ENCODE peak calls at places on chromosomes 5 and 9, in nine cellular contexts. R, T, N, L, Y, Z, B, I and M are unnamed samples.

GRCh38 chr5:127906562-127907204 is 176.9 kb upstream of the SLC12A2 start:
- DNase-seq in I (no peak), T (no peak), L (no peak), Y (no peak), Z (no peak), B (no peak), R (no peak), N (no peak), M (no peak)

GRCh38 chr5:174227228-174227627 is 181.7 kb downstream of the NSG2 start:
- DNase-seq in L (no peak), T (no peak), R (no peak), I (no peak), B (no peak), Z (no peak), Y (no peak), N (no peak), M (no peak)

GRCh38 chr5:179839328-179840256 is 18.9 kb downstream of the SQSTM1 start:
- DNase-seq in I (peak), Y (peak), N (no peak), Z (peak), B (no peak), T (no peak), L (no peak), R (peak), M (no peak)

GRCh38 chr5:178331491-178331981 is 98.9 kb upstream of the PHYKPL start:
- DNase-seq in Y (peak), B (no peak), Z (no peak), T (no peak), N (no peak), L (no peak), I (peak), R (peak), M (no peak)

GRCh38 chr5:64655596-64655995 is 34.7 kb upstream of the SHISAL2B start:
- DNase-seq in N (no peak), Y (no peak), I (no peak), R (no peak), Z (no peak), L (no peak), B (no peak), T (no peak), M (no peak)

GRCh38 chr5:57456531-57457135 is 26.0 kb downstream of the ACTBL2 start:
- DNase-seq in L (no peak), R (no peak), B (no peak), T (no peak), Y (no peak), N (no peak), I (no peak), Z (no peak), M (no peak)

GRCh38 chr5:119418782-119419101 is 33.6 kb upstream of the HSD17B4 start:
- DNase-seq in B (no peak), L (no peak), N (peak), I (no peak), T (no peak), R (no peak), Y (no peak), Z (no peak), M (no peak)

GRCh38 chr5:179731791-179732411 is 721 bp upstream of the MAML1 start:
- DNase-seq in B (no peak), I (peak), N (no peak), R (peak), Z (peak), T (peak), L (no peak), Y (peak), M (no peak)

GRCh38 chr9:16626577-16627130 is 243.8 kb downstream of the BNC2 start:
- DNase-seq in R (no peak), Y (no peak), Z (peak), I (peak), T (peak), L (peak), B (peak), N (peak), M (peak)

GRCh38 chr5:133818031-133818431 is 150.4 kb downstream of the C5orf15 start:
- DNase-seq in N (no peak), Y (peak), L (peak), T (peak), I (peak), B (peak), R (peak), Z (no peak), M (peak)

GRCh38 chr9:17688834-17689233 is 110.0 kb downstream of the SH3GL2 start:
- DNase-seq in Y (no peak), Z (no peak), L (no peak), R (no peak), T (no peak), I (no peak), N (no peak), B (no peak), M (no peak)

GRCh38 chr9:9299134-9299533 is 1313.7 kb downstream of the PTPRD start:
- DNase-seq in N (peak), B (no peak), I (no peak), R (no peak), T (no peak), Y (no peak), Z (no peak), L (no peak), M (no peak)

GRCh38 chr5:76693141-76693540 is 22.8 kb upstream of the F2R start:
- DNase-seq in L (no peak), B (no peak), Z (no peak), T (no peak), R (no peak), N (no peak), I (no peak), Y (no peak), M (no peak)

GRCh38 chr5:156707750-156708149 is 142.3 kb upstream of the PPP1R2B start:
- DNase-seq in R (no peak), T (no peak), I (no peak), Z (no peak), B (no peak), N (no peak), Y (no peak), L (no peak), M (no peak)

GRCh38 chr5:33565304-33565703 is 124.5 kb downstream of the TARS1 start:
- DNase-seq in N (no peak), T (no peak), Z (no peak), I (peak), B (no peak), L (no peak), R (peak), Y (peak), M (no peak)

GRCh38 chr5:173618927-173619519 is 2.6 kb upstream of the BOD1 start:
- DNase-seq in Z (peak), N (peak), B (peak), Y (no peak), R (no peak), T (peak), L (peak), I (peak), M (no peak)

GRCh38 chr9:7135735-7136134 is 378.0 kb downstream of the KDM4C start:
- DNase-seq in R (no peak), Z (no peak), L (no peak), B (no peak), T (no peak), N (no peak), Y (no peak), I (no peak), M (no peak)

GRCh38 chr5:98581416-98581999 is 192.0 kb upstream of the RGMB start:
- DNase-seq in L (peak), R (no peak), N (no peak), Z (peak), T (peak), I (peak), Y (no peak), B (no peak), M (peak)

GRCh38 chr9:136740971-136741884 is 1.5 kb downstream of the LCN10 start:
- DNase-seq in N (no peak), Y (peak), B (no peak), I (peak), R (peak), L (no peak), Z (peak), T (no peak), M (no peak)

GRCh38 chr9:93116049-93116961 is 17.7 kb downstream of the NINJ1 start:
- DNase-seq in R (peak), Z (peak), I (peak), B (no peak), N (peak), Y (peak), L (no peak), T (peak), M (no peak)

GRCh38 chr9:127035423-127035822 is 87.0 kb downstream of the ANGPTL2 start:
- DNase-seq in N (no peak), R (peak), Z (peak), L (no peak), T (no peak), Y (peak), B (peak), I (peak), M (no peak)

GRCh38 chr5:108311682-108312081 is 70.2 kb downstream of the FBXL17 start:
- DNase-seq in I (no peak), R (no peak), Y (no peak), B (no peak), N (no peak), T (no peak), Z (no peak), L (no peak), M (no peak)

GRCh38 chr9:28464817-28465216 is 891.5 kb upstream of the C9orf72 start:
- DNase-seq in B (no peak), Z (no peak), R (no peak), L (no peak), I (no peak), N (no peak), T (no peak), Y (no peak), M (no peak)

GRCh38 chr9:111366978-111367377 is 37.0 kb upstream of the OR2K2 start:
- DNase-seq in B (no peak), Z (no peak), N (no peak), Y (no peak), T (no peak), R (no peak), I (no peak), L (no peak), M (no peak)

GRCh38 chr5:137054335-137054734 is 444.8 kb downstream of the SPOCK1 start:
- DNase-seq in Z (no peak), B (no peak), N (no peak), R (no peak), T (no peak), L (no peak), Y (no peak), I (no peak), M (no peak)

GRCh38 chr9:133534346-133535284 is at the start of gene ADAMTSL2:
- DNase-seq in R (peak), N (peak), B (no peak), Z (peak), I (peak), Y (peak), L (peak), T (peak), M (no peak)

GRCh38 chr5:31113101-31113500 is 80.4 kb upstream of the CDH6 start:
- DNase-seq in T (peak), L (peak), I (peak), R (no peak), B (peak), Z (no peak), Y (no peak), N (no peak), M (peak)

GRCh38 chr5:136457390-136458094 is 92.2 kb upstream of the TRPC7 start:
- DNase-seq in Y (no peak), N (no peak), L (no peak), T (no peak), R (no peak), Z (no peak), I (no peak), B (no peak), M (no peak)

GRCh38 chr9:129382281-129383004 is 204.4 kb upstream of the IER5L start:
- DNase-seq in B (no peak), I (peak), L (no peak), Y (no peak), Z (no peak), N (no peak), T (no peak), R (no peak), M (no peak)

GRCh38 chr9:129381481-129381957 is 203.5 kb upstream of the IER5L start:
- DNase-seq in Y (no peak), L (no peak), Z (no peak), I (no peak), N (no peak), T (no peak), B (no peak), R (no peak), M (no peak)

GRCh38 chr9:129384138-129384886 is 206.3 kb upstream of the IER5L start:
- DNase-seq in L (no peak), Z (no peak), I (no peak), N (no peak), R (no peak), Y (no peak), B (no peak), T (no peak), M (no peak)

GRCh38 chr9:129383415-129384088 is 205.5 kb upstream of the IER5L start:
- DNase-seq in I (peak), B (peak), L (peak), Y (peak), T (peak), Z (peak), N (peak), R (peak), M (no peak)

DNA sequence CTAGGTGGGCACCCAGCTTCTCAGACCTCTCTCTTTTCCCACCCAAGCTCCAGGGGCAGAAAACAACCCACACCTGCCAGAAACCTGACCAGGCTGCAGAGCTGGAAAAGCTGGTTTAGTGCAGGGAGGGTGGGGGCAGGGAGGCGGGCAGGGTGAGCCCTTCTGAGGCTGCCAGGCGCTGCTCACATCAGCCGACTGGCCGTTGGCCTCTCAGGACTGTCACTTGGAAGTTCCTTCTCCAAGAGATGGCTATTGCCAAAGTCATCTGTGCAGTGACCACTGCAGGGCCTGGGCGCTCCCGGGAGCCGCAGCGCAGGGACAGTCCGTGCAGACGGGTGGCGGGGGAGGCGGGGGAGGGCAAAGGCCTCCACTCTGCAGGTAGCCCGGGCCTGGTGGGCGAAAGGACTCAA is 204.9 kb upstream of the IER5L start:
- DNase-seq in Z (no peak), B (no peak), Y (no peak), R (peak), L (no peak), T (no peak), I (no peak), N (peak), M (no peak)
- H3K4me3 ChIP-seq in Z (peak), B (peak), Y (peak), R (peak), L (peak), T (peak), I (peak), N (peak), M (peak)

DNA sequence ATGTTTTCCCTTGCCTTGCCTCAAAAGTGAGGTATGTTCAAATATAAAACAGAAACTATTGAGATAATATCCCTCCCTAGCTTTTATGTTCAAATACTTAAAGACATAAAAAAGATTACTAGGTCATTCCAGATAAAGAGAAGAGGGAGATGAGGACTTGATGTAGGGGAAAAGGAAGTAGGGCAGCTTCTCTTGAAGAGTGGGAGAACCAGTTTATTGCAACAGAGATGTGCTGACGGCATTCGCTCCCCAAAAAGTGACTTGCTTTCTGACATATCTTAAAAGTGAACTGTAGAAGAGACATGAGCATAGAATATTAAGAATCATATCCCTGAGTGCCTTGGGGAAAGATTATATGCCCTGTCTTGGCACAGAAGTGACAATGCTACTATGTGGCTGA is 330.2 kb upstream of the NREP start:
- DNase-seq in L (no peak), I (no peak), T (no peak), Z (no peak), B (no peak), R (no peak), Y (no peak), N (no peak), M (no peak)
- TF ChIP-seq CTCF in L (no peak), I (no peak), T (no peak), Z (no peak), B (no peak), R (no peak), Y (no peak), N (no peak), M (no peak)

GRCh38 chr5:143401846-143402463 is 1.5 kb downstream of the NR3C1 start:
- DNase-seq in B (no peak), R (no peak), Z (no peak), I (peak), T (no peak), Y (no peak), N (no peak), L (peak), M (no peak)
- H3K4me3 ChIP-seq in B (peak), R (peak), Z (peak), I (peak), T (peak), Y (peak), N (peak), L (peak), M (peak)

GRCh38 chr5:27652505-27652904 is 614.1 kb upstream of the CDH9 start:
- DNase-seq in B (no peak), R (no peak), I (no peak), N (peak), T (no peak), Z (no peak), L (no peak), Y (no peak), M (no peak)
- TF ChIP-seq CTCF in B (peak), R (no peak), I (no peak), N (peak), T (no peak), Z (no peak), L (no peak), Y (no peak), M (no peak)

DNA sequence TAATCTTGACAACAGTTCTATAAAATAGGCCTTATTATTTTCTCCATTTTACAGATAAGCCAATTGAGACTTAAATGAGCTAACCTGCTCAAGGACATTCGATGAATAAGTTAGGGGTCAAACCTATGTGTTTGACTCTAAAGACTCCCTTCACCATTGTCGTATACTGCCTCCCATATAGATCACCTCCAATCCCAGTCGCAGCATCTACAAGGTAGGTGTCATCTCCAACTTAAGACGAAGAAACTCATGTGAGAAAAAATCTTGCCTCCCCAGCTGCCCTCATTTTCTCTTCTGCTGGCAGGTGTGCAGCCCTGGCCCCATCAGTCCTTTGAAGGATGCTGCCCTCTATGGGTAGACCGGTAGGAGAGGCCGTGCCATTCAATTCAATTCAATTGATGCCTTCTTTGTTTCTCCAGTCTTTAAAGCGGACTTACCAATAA is 75.2 kb upstream of the SMARCA2 start:
- DNase-seq in R (no peak), L (no peak), T (no peak), Z (peak), B (no peak), Y (no peak), N (peak), I (peak), M (no peak)
- H3K4me3 ChIP-seq in R (no peak), L (no peak), T (no peak), Z (no peak), B (no peak), Y (no peak), N (no peak), I (no peak), M (no peak)

GRCh38 chr5:130912088-130912487 is 253.0 kb downstream of the HINT1 start:
- DNase-seq in I (no peak), L (no peak), N (peak), R (no peak), B (no peak), T (no peak), Y (no peak), Z (no peak), M (no peak)
- TF ChIP-seq CTCF in I (no peak), L (peak), N (peak), R (no peak), B (peak), T (no peak), Y (no peak), Z (peak), M (peak)

DNA sequence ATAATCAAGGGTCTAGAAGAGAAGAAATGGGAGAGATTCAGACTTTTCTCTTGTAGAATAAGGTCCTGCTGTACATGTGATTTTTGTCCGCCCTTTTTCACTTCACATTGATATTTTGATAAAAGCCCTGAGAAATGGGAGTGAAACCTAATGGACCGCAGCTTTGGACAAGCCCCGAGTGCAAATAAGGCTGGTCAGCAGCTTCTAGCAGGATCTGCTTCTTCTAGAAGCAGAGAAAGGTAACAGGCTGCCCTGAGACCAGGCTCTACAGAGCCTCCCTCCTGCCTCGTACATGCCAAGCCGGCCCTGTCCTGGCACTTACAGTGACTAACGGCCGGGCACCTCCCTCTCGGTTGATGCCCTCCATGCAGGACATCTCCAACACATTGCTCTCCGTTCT is 33.4 kb downstream of the ACER2 start:
- DNase-seq in B (no peak), T (no peak), L (no peak), I (no peak), R (no peak), Y (no peak), Z (no peak), N (no peak), M (no peak)
- H3K4me3 ChIP-seq in B (no peak), T (no peak), L (no peak), I (no peak), R (no peak), Y (no peak), Z (no peak), N (no peak), M (no peak)

DNA sequence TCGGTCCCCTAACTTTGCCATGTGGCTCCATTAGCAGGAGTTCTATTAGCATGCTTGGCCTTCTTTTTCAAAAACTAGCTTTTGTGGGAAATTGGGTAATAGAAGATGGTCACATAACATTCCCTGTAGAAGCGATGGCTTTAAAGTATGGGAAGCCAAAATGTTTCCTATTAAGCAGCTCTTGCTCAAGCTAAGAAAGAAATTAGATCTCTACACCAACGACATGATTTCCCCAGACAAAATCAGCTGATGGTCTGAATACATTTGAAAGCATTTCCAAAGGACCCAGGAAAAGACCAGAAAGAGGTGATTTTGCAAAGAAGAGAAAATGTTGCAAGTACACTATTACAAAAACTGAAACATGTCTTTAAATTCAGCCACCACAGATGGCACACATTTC is 4.8 kb upstream of the NFIL3 start:
- DNase-seq in T (no peak), B (no peak), Y (no peak), R (no peak), I (peak), Z (peak), N (no peak), L (no peak), M (no peak)
- TF ChIP-seq CTCF in T (no peak), B (no peak), Y (no peak), R (no peak), I (no peak), Z (no peak), N (no peak), L (no peak), M (no peak)

GRCh38 chr5:151740958-151741373 is 17.5 kb downstream of the ATOX1 start:
- DNase-seq in B (peak), T (peak), Z (peak), I (peak), L (peak), Y (no peak), N (no peak), R (no peak), M (peak)

GRCh38 chr5:151739395-151739794 is 19.0 kb downstream of the ATOX1 start:
- DNase-seq in I (no peak), Y (peak), B (no peak), T (peak), Z (peak), N (no peak), R (no peak), L (peak), M (no peak)

GRCh38 chr5:151739939-151740335 is 18.5 kb downstream of the ATOX1 start:
- DNase-seq in B (peak), I (peak), Z (peak), T (peak), N (peak), R (no peak), L (peak), Y (no peak), M (no peak)

GRCh38 chr5:151741678-151742423 is 16.6 kb downstream of the ATOX1 start:
- DNase-seq in L (peak), N (no peak), Y (no peak), T (peak), Z (peak), I (peak), B (peak), R (no peak), M (peak)

GRCh38 chr5:151740336-151740942 is 18.0 kb downstream of the ATOX1 start:
- DNase-seq in T (peak), N (peak), Z (peak), L (peak), B (peak), Y (peak), R (peak), I (peak), M (peak)
- H3K4me3 ChIP-seq in T (peak), N (peak), Z (peak), L (no peak), B (peak), Y (no peak), R (no peak), I (peak), M (no peak)